ENCODE peak calls at places on chromosomes 5 and 9, in four cellular contexts. One of them, this sample, is unnamed. For H3K9me3, the result is how much of the 10 kb centered on the place peaks cover.

GRCh38 chr9:136364942-136365774 is 1.6 kb upstream of the DNLZ start:
- DNase-seq in AG04450: no peak
- DNase-seq in esophagus squamous epithelium: no peak
- DNase-seq in cardiac muscle cell: no peak
- DNase-seq in this sample: no peak

GRCh38 chr9:77679088-77679487 is 31.0 kb upstream of the GNA14 start:
- DNase-seq in AG04450: no peak
- DNase-seq in esophagus squamous epithelium: no peak
- DNase-seq in cardiac muscle cell: peak
- DNase-seq in this sample: no peak

GRCh38 chr5:177510567-177511053 is 984 bp upstream of the DOK3 start:
- DNase-seq in AG04450: no peak
- DNase-seq in esophagus squamous epithelium: no peak
- DNase-seq in cardiac muscle cell: no peak
- DNase-seq in this sample: no peak

GRCh38 chr5:27325513-27325912 is 287.1 kb upstream of the CDH9 start:
- DNase-seq in AG04450: no peak
- DNase-seq in esophagus squamous epithelium: no peak
- DNase-seq in cardiac muscle cell: peak
- DNase-seq in this sample: no peak

GRCh38 chr5:172486451-172486850 is 32.1 kb upstream of the SH3PXD2B start:
- DNase-seq in AG04450: no peak
- DNase-seq in esophagus squamous epithelium: no peak
- DNase-seq in cardiac muscle cell: no peak
- DNase-seq in this sample: no peak

GRCh38 chr5:18312016-18312415 is 677.8 kb downstream of the TAF11L14 start:
- DNase-seq in AG04450: no peak
- DNase-seq in esophagus squamous epithelium: no peak
- DNase-seq in cardiac muscle cell: no peak
- DNase-seq in this sample: no peak

GRCh38 chr9:97853844-97854695 is 1.0 kb downstream of the FOXE1 start:
- DNase-seq in AG04450: no peak
- DNase-seq in esophagus squamous epithelium: no peak
- DNase-seq in cardiac muscle cell: peak
- DNase-seq in this sample: peak

GRCh38 chr5:67561145-67561932 is 364.7 kb upstream of the CD180 start:
- DNase-seq in AG04450: no peak
- DNase-seq in esophagus squamous epithelium: no peak
- DNase-seq in cardiac muscle cell: peak
- DNase-seq in this sample: no peak

GRCh38 chr5:144205141-144205551 is 34.5 kb downstream of the KCTD16 start:
- DNase-seq in AG04450: no peak
- DNase-seq in esophagus squamous epithelium: no peak
- DNase-seq in cardiac muscle cell: peak
- DNase-seq in this sample: no peak

GRCh38 chr5:132456553-132457361 is 33.8 kb downstream of the IRF1 start:
- DNase-seq in AG04450: no peak
- DNase-seq in esophagus squamous epithelium: no peak
- DNase-seq in cardiac muscle cell: peak
- DNase-seq in this sample: peak

GRCh38 chr5:142013734-142014495 is 1.1 kb upstream of the GNPDA1 start:
- DNase-seq in AG04450: no peak
- DNase-seq in esophagus squamous epithelium: no peak
- DNase-seq in cardiac muscle cell: peak
- DNase-seq in this sample: no peak

GRCh38 chr5:155508673-155509072 is 495.1 kb downstream of the KIF4B start:
- DNase-seq in AG04450: no peak
- DNase-seq in esophagus squamous epithelium: no peak
- DNase-seq in cardiac muscle cell: no peak
- DNase-seq in this sample: no peak

GRCh38 chr5:38078161-38078560 is 180.2 kb upstream of the EGFLAM start:
- DNase-seq in AG04450: no peak
- DNase-seq in esophagus squamous epithelium: no peak
- DNase-seq in cardiac muscle cell: peak
- DNase-seq in this sample: no peak

GRCh38 chr5:137498736-137499505 is at the start of gene SPOCK1:
- DNase-seq in AG04450: no peak
- DNase-seq in esophagus squamous epithelium: no peak
- DNase-seq in cardiac muscle cell: peak
- DNase-seq in this sample: peak

GRCh38 chr9:120655005-120655622 is 59.2 kb downstream of the MEGF9 start:
- DNase-seq in AG04450: no peak
- DNase-seq in esophagus squamous epithelium: no peak
- DNase-seq in cardiac muscle cell: peak
- DNase-seq in this sample: no peak

GRCh38 chr5:72459089-72459661 is 48.0 kb downstream of the ZNF366 start:
- DNase-seq in AG04450: no peak
- DNase-seq in esophagus squamous epithelium: no peak
- DNase-seq in cardiac muscle cell: peak
- DNase-seq in this sample: no peak

GRCh38 chr9:127018935-127019334 is 103.5 kb downstream of the ANGPTL2 start:
- DNase-seq in AG04450: no peak
- DNase-seq in esophagus squamous epithelium: no peak
- DNase-seq in cardiac muscle cell: peak
- DNase-seq in this sample: no peak

GRCh38 chr5:126780165-126780827 is 3.4 kb downstream of the LMNB1 start:
- DNase-seq in AG04450: no peak
- DNase-seq in esophagus squamous epithelium: no peak
- DNase-seq in cardiac muscle cell: peak
- DNase-seq in this sample: peak

GRCh38 chr5:38758774-38759423 is 86.9 kb upstream of the OSMR start:
- DNase-seq in AG04450: no peak
- DNase-seq in esophagus squamous epithelium: no peak
- DNase-seq in cardiac muscle cell: peak
- DNase-seq in this sample: no peak

GRCh38 chr9:138105561-138106505 is 228.3 kb downstream of the CACNA1B start:
- DNase-seq in AG04450: no peak
- DNase-seq in esophagus squamous epithelium: no peak
- DNase-seq in cardiac muscle cell: no peak
- DNase-seq in this sample: peak

GRCh38 chr5:135156715-135157404 is 122.8 kb upstream of the PITX1 start:
- DNase-seq in AG04450: no peak
- DNase-seq in esophagus squamous epithelium: no peak
- DNase-seq in cardiac muscle cell: no peak
- DNase-seq in this sample: no peak

GRCh38 chr9:34995288-34996060 is 5.9 kb downstream of the DNAJB5 start:
- DNase-seq in AG04450: no peak
- DNase-seq in esophagus squamous epithelium: no peak
- DNase-seq in cardiac muscle cell: peak
- DNase-seq in this sample: no peak

GRCh38 chr9:8030095-8030494 is 230.5 kb upstream of the DMAC1 start:
- DNase-seq in AG04450: no peak
- DNase-seq in esophagus squamous epithelium: no peak
- DNase-seq in cardiac muscle cell: no peak
- DNase-seq in this sample: no peak

GRCh38 chr9:83630938-83631457 is 8.1 kb downstream of the IDNK start:
- DNase-seq in AG04450: no peak
- DNase-seq in esophagus squamous epithelium: no peak
- DNase-seq in cardiac muscle cell: peak
- DNase-seq in this sample: no peak

GRCh38 chr5:13994606-13995336 is 50.3 kb upstream of the DNAH5 start:
- DNase-seq in AG04450: peak
- DNase-seq in esophagus squamous epithelium: no peak
- DNase-seq in cardiac muscle cell: no peak
- DNase-seq in this sample: no peak

GRCh38 chr9:133149130-133150015 is 14.3 kb downstream of the GBGT1 start:
- DNase-seq in AG04450: peak
- DNase-seq in esophagus squamous epithelium: peak
- DNase-seq in cardiac muscle cell: peak
- DNase-seq in this sample: peak
- TF ChIP-seq CTCF in AG04450: peak
- TF ChIP-seq CTCF in esophagus squamous epithelium: no peak
- TF ChIP-seq CTCF in cardiac muscle cell: no peak
- TF ChIP-seq CTCF in this sample: peak

GRCh38 chr5:90365328-90365727 is 44.2 kb downstream of the CETN3 start:
- DNase-seq in AG04450: no peak
- DNase-seq in esophagus squamous epithelium: no peak
- DNase-seq in cardiac muscle cell: no peak
- DNase-seq in this sample: no peak
- H3K27ac ChIP-seq in AG04450: no peak
- H3K27ac ChIP-seq in esophagus squamous epithelium: no peak
- H3K27ac ChIP-seq in cardiac muscle cell: no peak
- H3K27ac ChIP-seq in this sample: no peak

DNA sequence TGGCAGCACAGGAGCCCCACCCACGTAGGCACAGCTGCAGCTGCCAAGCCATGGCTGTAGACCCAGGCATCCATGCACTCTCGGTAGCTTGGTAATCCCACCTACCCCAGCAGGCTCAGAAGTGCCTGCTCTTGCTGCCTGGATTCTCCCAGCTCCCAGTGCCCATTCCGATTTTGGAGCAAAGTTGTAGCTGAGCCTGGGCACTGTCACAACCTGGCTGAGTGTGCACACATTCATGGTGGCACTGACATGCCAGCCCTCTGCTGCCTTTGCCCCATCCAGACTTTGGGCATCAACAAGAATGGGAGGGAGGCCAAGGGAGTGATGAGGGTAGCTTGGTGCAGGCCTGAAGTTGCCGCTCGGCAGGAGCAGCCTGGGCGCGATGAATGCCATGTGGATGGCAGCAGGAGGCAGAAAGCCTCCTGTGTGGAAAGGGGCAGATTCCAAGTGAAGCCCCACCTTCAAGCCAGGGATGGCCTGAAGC is 936.6 kb upstream of the PTPRD start:
- DNase-seq in AG04450: no peak
- DNase-seq in esophagus squamous epithelium: no peak
- DNase-seq in cardiac muscle cell: no peak
- DNase-seq in this sample: no peak
- H3K9me3 ChIP-seq in AG04450: under half
- H3K9me3 ChIP-seq in esophagus squamous epithelium: under half
- H3K9me3 ChIP-seq in cardiac muscle cell: under half
- H3K9me3 ChIP-seq in this sample: under half

GRCh38 chr9:101176384-101176783 is 147.9 kb downstream of the PLPPR1 start:
- DNase-seq in AG04450: no peak
- DNase-seq in esophagus squamous epithelium: no peak
- DNase-seq in cardiac muscle cell: no peak
- DNase-seq in this sample: no peak
- TF ChIP-seq CTCF in AG04450: no peak
- TF ChIP-seq CTCF in esophagus squamous epithelium: no peak
- TF ChIP-seq CTCF in cardiac muscle cell: no peak
- TF ChIP-seq CTCF in this sample: no peak

GRCh38 chr5:139397921-139398320 is 3.0 kb upstream of the PROB1 start:
- DNase-seq in AG04450: no peak
- DNase-seq in esophagus squamous epithelium: no peak
- DNase-seq in cardiac muscle cell: peak
- DNase-seq in this sample: no peak

GRCh38 chr5:139396691-139397090 is 1.8 kb upstream of the PROB1 start:
- DNase-seq in AG04450: no peak
- DNase-seq in esophagus squamous epithelium: no peak
- DNase-seq in cardiac muscle cell: no peak
- DNase-seq in this sample: no peak

GRCh38 chr5:139401546-139401945 is 2.3 kb downstream of the SPATA24 start:
- DNase-seq in AG04450: no peak
- DNase-seq in esophagus squamous epithelium: no peak
- DNase-seq in cardiac muscle cell: no peak
- DNase-seq in this sample: no peak

GRCh38 chr5:139402561-139403158 is 1.2 kb downstream of the SPATA24 start:
- DNase-seq in AG04450: no peak
- DNase-seq in esophagus squamous epithelium: no peak
- DNase-seq in cardiac muscle cell: peak
- DNase-seq in this sample: no peak

GRCh38 chr5:139399501-139400121 is 4.3 kb downstream of the SPATA24 start:
- DNase-seq in AG04450: no peak
- DNase-seq in esophagus squamous epithelium: no peak
- DNase-seq in cardiac muscle cell: no peak
- DNase-seq in this sample: no peak
- H3K27ac ChIP-seq in AG04450: no peak
- H3K27ac ChIP-seq in esophagus squamous epithelium: no peak
- H3K27ac ChIP-seq in cardiac muscle cell: no peak
- H3K27ac ChIP-seq in this sample: no peak

DNA sequence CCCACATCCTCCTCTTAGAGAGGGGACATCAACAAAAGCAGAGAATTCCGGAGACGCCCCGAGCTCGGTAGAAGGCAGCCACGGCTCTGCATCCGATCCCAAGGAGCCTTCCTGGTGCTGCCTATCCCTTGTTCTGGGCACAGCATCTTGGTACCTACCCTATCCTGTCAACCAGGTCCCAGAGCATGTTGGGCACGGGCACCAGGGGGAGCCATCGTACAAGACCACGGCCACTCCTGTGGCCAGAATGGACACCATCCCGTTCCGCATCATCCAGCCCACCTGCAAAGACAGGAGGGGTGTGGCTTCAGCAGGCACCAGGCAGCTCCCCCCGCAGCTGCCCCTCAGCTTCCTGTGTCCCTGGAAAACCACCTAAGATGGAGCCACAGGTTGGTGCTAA is 62.7 kb upstream of the ZNF354A start:
- DNase-seq in AG04450: no peak
- DNase-seq in esophagus squamous epithelium: no peak
- DNase-seq in cardiac muscle cell: no peak
- DNase-seq in this sample: no peak
- H3K9me3 ChIP-seq in AG04450: half or more
- H3K9me3 ChIP-seq in esophagus squamous epithelium: under half
- H3K9me3 ChIP-seq in cardiac muscle cell: under half
- H3K9me3 ChIP-seq in this sample: under half

DNA sequence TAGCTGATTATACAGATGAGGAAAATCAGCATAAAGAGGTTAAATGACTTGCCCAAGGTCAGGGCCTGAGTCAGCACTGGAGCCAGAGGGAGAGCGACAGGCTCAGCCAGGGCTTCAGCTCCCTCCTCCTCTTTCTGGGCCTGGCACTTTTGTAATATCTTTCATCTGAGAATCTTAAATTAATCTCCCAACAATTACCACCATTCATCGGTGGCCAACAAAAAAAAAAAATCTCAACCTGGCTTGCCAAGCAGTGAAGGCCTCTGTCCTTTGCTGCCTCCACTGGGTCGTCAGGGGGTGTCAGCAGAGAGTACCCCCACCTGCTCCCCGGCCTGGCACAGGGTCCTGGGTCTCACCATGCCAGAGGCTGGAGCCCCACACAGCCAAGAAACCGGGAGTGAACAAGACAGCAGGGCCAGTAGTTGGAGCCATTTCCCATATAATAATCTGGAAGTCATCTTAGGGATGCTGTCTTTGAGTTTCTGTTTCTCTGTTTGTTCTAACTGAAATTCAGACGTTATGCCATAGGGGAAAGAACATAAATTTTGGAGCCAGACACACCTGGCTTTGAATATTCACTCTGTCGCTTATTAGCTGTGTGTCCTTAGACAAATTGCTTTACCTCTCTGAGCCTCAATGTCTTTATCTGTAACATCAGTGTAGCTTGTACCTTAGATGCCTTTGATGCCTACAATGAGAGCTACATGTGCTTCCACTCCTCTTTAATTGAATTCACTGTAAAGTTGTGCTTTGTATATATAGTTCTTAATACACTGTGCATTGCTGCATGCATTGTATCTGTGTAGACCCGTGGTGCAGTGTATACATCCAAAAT is 299.9 kb upstream of the MSX2 start:
- DNase-seq in AG04450: no peak
- DNase-seq in esophagus squamous epithelium: no peak
- DNase-seq in cardiac muscle cell: peak
- DNase-seq in this sample: no peak
- TF ChIP-seq CTCF in AG04450: peak
- TF ChIP-seq CTCF in esophagus squamous epithelium: no peak
- TF ChIP-seq CTCF in cardiac muscle cell: no peak
- TF ChIP-seq CTCF in this sample: no peak